ENCODE peak calls at places on chromosomes 13 and 19, in nine cellular contexts. Q is nephron progenitor cell; F is fibroblast of pulmonary artery; H is GM04503; P is substantia nigra; J is stimulated activated CD4-positive, alpha-beta T cell treated with anti-CD3 and anti-CD28 coated beads, Interleukin-2, amount 100 ng/mL, for 48 hours; R is cardiac muscle cell; M is upper lobe of right lung; E is NCI-H1436. N is an unnamed sample.

GRCh38 chr19:56132316-56132822 is 8.7 kb upstream of the ZNF444 start:
- DNase-seq in Q (no peak), F (peak), H (no peak), P (no peak), J (no peak), R (peak), M (no peak), E (no peak), N (no peak)

GRCh38 chr13:39874331-39875055 is 219.0 kb downstream of the COG6 start:
- DNase-seq in Q (no peak), F (peak), H (no peak), P (no peak), J (no peak), R (no peak), M (no peak), E (no peak), N (no peak)

GRCh38 chr13:26718146-26718545 is 42.4 kb downstream of the GPR12 start:
- DNase-seq in Q (no peak), F (no peak), H (no peak), P (no peak), J (no peak), R (no peak), M (no peak), E (no peak), N (no peak)

GRCh38 chr13:79401259-79402071 is 4.6 kb downstream of the RBM26 start:
- DNase-seq in Q (no peak), F (no peak), H (no peak), P (no peak), J (no peak), R (no peak), M (no peak), E (no peak), N (no peak)

GRCh38 chr19:52601025-52601973 is 31.2 kb downstream of the ZNF701 start:
- DNase-seq in Q (peak), F (peak), H (peak), P (peak), J (peak), R (peak), M (peak), E (peak), N (peak)

GRCh38 chr13:99203601-99204579 is 3.2 kb downstream of the UBAC2 start:
- DNase-seq in Q (no peak), F (no peak), H (no peak), P (no peak), J (no peak), R (no peak), M (no peak), E (no peak), N (no peak)

GRCh38 chr19:17327654-17328516 is 6.8 kb downstream of the ANO8 start:
- DNase-seq in Q (peak), F (peak), H (no peak), P (no peak), J (peak), R (peak), M (peak), E (no peak), N (peak)

GRCh38 chr13:44312898-44313551 is 60.6 kb upstream of the SERP2 start:
- DNase-seq in Q (no peak), F (peak), H (no peak), P (no peak), J (no peak), R (peak), M (no peak), E (no peak), N (peak)

GRCh38 chr13:48542581-48543341 is 9.9 kb upstream of the RCBTB2 start:
- DNase-seq in Q (peak), F (peak), H (no peak), P (peak), J (no peak), R (peak), M (peak), E (peak), N (no peak)

GRCh38 chr13:67175836-67176235 is 54.3 kb downstream of the PCDH9 start:
- DNase-seq in Q (no peak), F (no peak), H (no peak), P (no peak), J (no peak), R (no peak), M (no peak), E (no peak), N (no peak)

GRCh38 chr13:65943711-65944110 is 1286.4 kb downstream of the PCDH9 start:
- DNase-seq in Q (no peak), F (peak), H (no peak), P (no peak), J (no peak), R (peak), M (no peak), E (no peak), N (no peak)

GRCh38 chr13:39185326-39185725 is 147.1 kb downstream of the NHLRC3 start:
- DNase-seq in Q (no peak), F (no peak), H (no peak), P (no peak), J (no peak), R (no peak), M (no peak), E (no peak), N (no peak)

GRCh38 chr19:46571495-46571894 is 29.6 kb upstream of the CALM3 start:
- DNase-seq in Q (peak), F (peak), H (no peak), P (no peak), J (peak), R (peak), M (no peak), E (peak), N (peak)